ENCODE peak calls at places on chromosome 7, in ten cellular contexts. One of them, this sample, is unnamed.

GRCh38 chr7:158424531-158424930 is 163.1 kb downstream of the PTPRN2 start:
- DNase-seq in uterus: no peak
- DNase-seq in coronary artery: no peak
- DNase-seq in HCEC 1CT: no peak
- DNase-seq in CD8-positive, alpha-beta T cell: no peak
- DNase-seq in NCI-H1092: no peak
- DNase-seq in myocyte: no peak
- DNase-seq in C1 segment of cervical spinal cord: no peak
- DNase-seq in T-helper 2 cell: no peak
- DNase-seq in Right ventricle myocardium inferior: no peak
- DNase-seq in this sample: no peak

GRCh38 chr7:102942883-102943261 is 30.1 kb downstream of the LRRC17 start:
- DNase-seq in uterus: no peak
- DNase-seq in coronary artery: no peak
- DNase-seq in HCEC 1CT: no peak
- DNase-seq in CD8-positive, alpha-beta T cell: no peak
- DNase-seq in NCI-H1092: no peak
- DNase-seq in myocyte: no peak
- DNase-seq in C1 segment of cervical spinal cord: no peak
- DNase-seq in T-helper 2 cell: no peak
- DNase-seq in Right ventricle myocardium inferior: no peak
- DNase-seq in this sample: no peak

GRCh38 chr7:85175217-85175616 is 11.6 kb downstream of the SEMA3D start:
- DNase-seq in uterus: no peak
- DNase-seq in coronary artery: no peak
- DNase-seq in HCEC 1CT: no peak
- DNase-seq in CD8-positive, alpha-beta T cell: no peak
- DNase-seq in NCI-H1092: no peak
- DNase-seq in myocyte: no peak
- DNase-seq in C1 segment of cervical spinal cord: no peak
- DNase-seq in T-helper 2 cell: no peak
- DNase-seq in Right ventricle myocardium inferior: no peak
- DNase-seq in this sample: peak

GRCh38 chr7:100397336-100398081 is 24.2 kb downstream of the PILRA start:
- DNase-seq in uterus: no peak
- DNase-seq in coronary artery: no peak
- DNase-seq in HCEC 1CT: no peak
- DNase-seq in CD8-positive, alpha-beta T cell: no peak
- DNase-seq in NCI-H1092: no peak
- DNase-seq in myocyte: no peak
- DNase-seq in C1 segment of cervical spinal cord: no peak
- DNase-seq in T-helper 2 cell: no peak
- DNase-seq in Right ventricle myocardium inferior: no peak
- DNase-seq in this sample: no peak

GRCh38 chr7:140899883-140900282 is 24.8 kb downstream of the BRAF start:
- DNase-seq in uterus: no peak
- DNase-seq in coronary artery: no peak
- DNase-seq in HCEC 1CT: no peak
- DNase-seq in CD8-positive, alpha-beta T cell: no peak
- DNase-seq in NCI-H1092: peak
- DNase-seq in myocyte: peak
- DNase-seq in C1 segment of cervical spinal cord: no peak
- DNase-seq in T-helper 2 cell: no peak
- DNase-seq in Right ventricle myocardium inferior: no peak
- DNase-seq in this sample: peak

GRCh38 chr7:6590645-6591110 is 857 bp downstream of the INTS15 start:
- DNase-seq in uterus: no peak
- DNase-seq in coronary artery: no peak
- DNase-seq in HCEC 1CT: no peak
- DNase-seq in CD8-positive, alpha-beta T cell: no peak
- DNase-seq in NCI-H1092: no peak
- DNase-seq in myocyte: peak
- DNase-seq in C1 segment of cervical spinal cord: no peak
- DNase-seq in T-helper 2 cell: no peak
- DNase-seq in Right ventricle myocardium inferior: no peak
- DNase-seq in this sample: no peak

GRCh38 chr7:142873281-142873784 is 12.2 kb downstream of the TRPV6 start:
- DNase-seq in uterus: no peak
- DNase-seq in coronary artery: peak
- DNase-seq in HCEC 1CT: no peak
- DNase-seq in CD8-positive, alpha-beta T cell: no peak
- DNase-seq in NCI-H1092: no peak
- DNase-seq in myocyte: no peak
- DNase-seq in C1 segment of cervical spinal cord: no peak
- DNase-seq in T-helper 2 cell: no peak
- DNase-seq in Right ventricle myocardium inferior: no peak
- DNase-seq in this sample: no peak

GRCh38 chr7:51058764-51059163 is 257.8 kb downstream of the COBL start:
- DNase-seq in uterus: no peak
- DNase-seq in coronary artery: no peak
- DNase-seq in HCEC 1CT: no peak
- DNase-seq in CD8-positive, alpha-beta T cell: no peak
- DNase-seq in NCI-H1092: no peak
- DNase-seq in myocyte: no peak
- DNase-seq in C1 segment of cervical spinal cord: no peak
- DNase-seq in T-helper 2 cell: no peak
- DNase-seq in Right ventricle myocardium inferior: no peak
- DNase-seq in this sample: no peak

GRCh38 chr7:30708412-30708811 is 26.2 kb upstream of the CRHR2 start:
- DNase-seq in uterus: no peak
- DNase-seq in coronary artery: no peak
- DNase-seq in HCEC 1CT: no peak
- DNase-seq in CD8-positive, alpha-beta T cell: no peak
- DNase-seq in NCI-H1092: no peak
- DNase-seq in myocyte: no peak
- DNase-seq in C1 segment of cervical spinal cord: no peak
- DNase-seq in T-helper 2 cell: no peak
- DNase-seq in Right ventricle myocardium inferior: no peak
- DNase-seq in this sample: no peak

GRCh38 chr7:82507365-82507975 is 63.9 kb upstream of the CACNA2D1 start:
- DNase-seq in uterus: no peak
- DNase-seq in coronary artery: no peak
- DNase-seq in HCEC 1CT: no peak
- DNase-seq in CD8-positive, alpha-beta T cell: no peak
- DNase-seq in NCI-H1092: no peak
- DNase-seq in myocyte: no peak
- DNase-seq in C1 segment of cervical spinal cord: no peak
- DNase-seq in T-helper 2 cell: no peak
- DNase-seq in Right ventricle myocardium inferior: no peak
- DNase-seq in this sample: no peak

GRCh38 chr7:152383341-152384234 is 52.2 kb downstream of the KMT2C start:
- DNase-seq in uterus: no peak
- DNase-seq in coronary artery: no peak
- DNase-seq in HCEC 1CT: peak
- DNase-seq in CD8-positive, alpha-beta T cell: no peak
- DNase-seq in NCI-H1092: no peak
- DNase-seq in myocyte: no peak
- DNase-seq in C1 segment of cervical spinal cord: no peak
- DNase-seq in T-helper 2 cell: no peak
- DNase-seq in Right ventricle myocardium inferior: no peak
- DNase-seq in this sample: peak

GRCh38 chr7:142614116-142614515 is 135.2 kb upstream of the PRSS1 start:
- DNase-seq in uterus: no peak
- DNase-seq in coronary artery: no peak
- DNase-seq in HCEC 1CT: peak
- DNase-seq in CD8-positive, alpha-beta T cell: no peak
- DNase-seq in NCI-H1092: no peak
- DNase-seq in myocyte: no peak
- DNase-seq in C1 segment of cervical spinal cord: no peak
- DNase-seq in T-helper 2 cell: no peak
- DNase-seq in Right ventricle myocardium inferior: no peak
- DNase-seq in this sample: no peak

GRCh38 chr7:94289071-94289470 is 105.6 kb upstream of the COL1A2 start:
- DNase-seq in uterus: peak
- DNase-seq in coronary artery: no peak
- DNase-seq in HCEC 1CT: peak
- DNase-seq in CD8-positive, alpha-beta T cell: no peak
- DNase-seq in NCI-H1092: peak
- DNase-seq in myocyte: peak
- DNase-seq in C1 segment of cervical spinal cord: no peak
- DNase-seq in T-helper 2 cell: no peak
- DNase-seq in Right ventricle myocardium inferior: no peak
- DNase-seq in this sample: peak

GRCh38 chr7:106770191-106770590 is 94.9 kb upstream of the PIK3CG start:
- DNase-seq in uterus: no peak
- DNase-seq in coronary artery: no peak
- DNase-seq in HCEC 1CT: peak
- DNase-seq in CD8-positive, alpha-beta T cell: no peak
- DNase-seq in NCI-H1092: no peak
- DNase-seq in myocyte: peak
- DNase-seq in C1 segment of cervical spinal cord: no peak
- DNase-seq in T-helper 2 cell: no peak
- DNase-seq in Right ventricle myocardium inferior: no peak
- DNase-seq in this sample: peak

GRCh38 chr7:27211084-27211446 is 11.2 kb upstream of the HOXA13 start:
- DNase-seq in uterus: no peak
- DNase-seq in coronary artery: no peak
- DNase-seq in HCEC 1CT: no peak
- DNase-seq in CD8-positive, alpha-beta T cell: no peak
- DNase-seq in NCI-H1092: no peak
- DNase-seq in myocyte: no peak
- DNase-seq in C1 segment of cervical spinal cord: no peak
- DNase-seq in T-helper 2 cell: no peak
- DNase-seq in Right ventricle myocardium inferior: no peak
- DNase-seq in this sample: no peak

GRCh38 chr7:24978837-24979469 is 1.0 kb downstream of the OSBPL3 start:
- DNase-seq in uterus: no peak
- DNase-seq in coronary artery: no peak
- DNase-seq in HCEC 1CT: no peak
- DNase-seq in CD8-positive, alpha-beta T cell: peak
- DNase-seq in NCI-H1092: no peak
- DNase-seq in myocyte: peak
- DNase-seq in C1 segment of cervical spinal cord: no peak
- DNase-seq in T-helper 2 cell: no peak
- DNase-seq in Right ventricle myocardium inferior: peak
- DNase-seq in this sample: peak

GRCh38 chr7:148701414-148701813 is 2.7 kb downstream of the CUL1 start:
- DNase-seq in uterus: no peak
- DNase-seq in coronary artery: no peak
- DNase-seq in HCEC 1CT: peak
- DNase-seq in CD8-positive, alpha-beta T cell: no peak
- DNase-seq in NCI-H1092: no peak
- DNase-seq in myocyte: peak
- DNase-seq in C1 segment of cervical spinal cord: no peak
- DNase-seq in T-helper 2 cell: no peak
- DNase-seq in Right ventricle myocardium inferior: no peak
- DNase-seq in this sample: peak

GRCh38 chr7:40324889-40325288 is 190.1 kb downstream of the SUGCT start:
- DNase-seq in uterus: no peak
- DNase-seq in coronary artery: no peak
- DNase-seq in HCEC 1CT: no peak
- DNase-seq in CD8-positive, alpha-beta T cell: no peak
- DNase-seq in NCI-H1092: no peak
- DNase-seq in myocyte: no peak
- DNase-seq in C1 segment of cervical spinal cord: no peak
- DNase-seq in T-helper 2 cell: no peak
- DNase-seq in Right ventricle myocardium inferior: no peak
- DNase-seq in this sample: no peak

GRCh38 chr7:130141161-130141857 is 63.9 kb downstream of the TMEM209 start:
- DNase-seq in uterus: peak
- DNase-seq in coronary artery: no peak
- DNase-seq in HCEC 1CT: peak
- DNase-seq in CD8-positive, alpha-beta T cell: no peak
- DNase-seq in NCI-H1092: no peak
- DNase-seq in myocyte: no peak
- DNase-seq in C1 segment of cervical spinal cord: no peak
- DNase-seq in T-helper 2 cell: peak
- DNase-seq in Right ventricle myocardium inferior: peak
- DNase-seq in this sample: peak

GRCh38 chr7:44212581-44213184 is 11.9 kb downstream of the YKT6 start:
- DNase-seq in uterus: no peak
- DNase-seq in coronary artery: no peak
- DNase-seq in HCEC 1CT: no peak
- DNase-seq in CD8-positive, alpha-beta T cell: no peak
- DNase-seq in NCI-H1092: no peak
- DNase-seq in myocyte: peak
- DNase-seq in C1 segment of cervical spinal cord: no peak
- DNase-seq in T-helper 2 cell: no peak
- DNase-seq in Right ventricle myocardium inferior: no peak
- DNase-seq in this sample: no peak

GRCh38 chr7:73973091-73973490 is 54.9 kb upstream of the ELN start:
- DNase-seq in uterus: no peak
- DNase-seq in coronary artery: no peak
- DNase-seq in HCEC 1CT: no peak
- DNase-seq in CD8-positive, alpha-beta T cell: no peak
- DNase-seq in NCI-H1092: no peak
- DNase-seq in myocyte: no peak
- DNase-seq in C1 segment of cervical spinal cord: no peak
- DNase-seq in T-helper 2 cell: no peak
- DNase-seq in Right ventricle myocardium inferior: no peak
- DNase-seq in this sample: no peak

GRCh38 chr7:106369349-106369748 is 84.6 kb upstream of the NAMPT start:
- DNase-seq in uterus: peak
- DNase-seq in coronary artery: no peak
- DNase-seq in HCEC 1CT: peak
- DNase-seq in CD8-positive, alpha-beta T cell: no peak
- DNase-seq in NCI-H1092: no peak
- DNase-seq in myocyte: peak
- DNase-seq in C1 segment of cervical spinal cord: no peak
- DNase-seq in T-helper 2 cell: no peak
- DNase-seq in Right ventricle myocardium inferior: no peak
- DNase-seq in this sample: peak

GRCh38 chr7:31087351-31087750 is 35.2 kb downstream of the ADCYAP1R1 start:
- DNase-seq in uterus: no peak
- DNase-seq in coronary artery: no peak
- DNase-seq in HCEC 1CT: no peak
- DNase-seq in CD8-positive, alpha-beta T cell: no peak
- DNase-seq in NCI-H1092: no peak
- DNase-seq in myocyte: no peak
- DNase-seq in C1 segment of cervical spinal cord: no peak
- DNase-seq in T-helper 2 cell: no peak
- DNase-seq in Right ventricle myocardium inferior: no peak
- DNase-seq in this sample: no peak

GRCh38 chr7:29843106-29843505 is 36.8 kb downstream of the WIPF3 start:
- DNase-seq in uterus: no peak
- DNase-seq in coronary artery: no peak
- DNase-seq in HCEC 1CT: no peak
- DNase-seq in CD8-positive, alpha-beta T cell: no peak
- DNase-seq in NCI-H1092: peak
- DNase-seq in myocyte: no peak
- DNase-seq in C1 segment of cervical spinal cord: no peak
- DNase-seq in T-helper 2 cell: no peak
- DNase-seq in Right ventricle myocardium inferior: no peak
- DNase-seq in this sample: no peak

GRCh38 chr7:27147211-27148030 is at the start of gene HOXA6:
- DNase-seq in uterus: peak
- DNase-seq in coronary artery: peak
- DNase-seq in HCEC 1CT: peak
- DNase-seq in CD8-positive, alpha-beta T cell: no peak
- DNase-seq in NCI-H1092: no peak
- DNase-seq in myocyte: no peak
- DNase-seq in C1 segment of cervical spinal cord: no peak
- DNase-seq in T-helper 2 cell: no peak
- DNase-seq in Right ventricle myocardium inferior: no peak
- DNase-seq in this sample: no peak

GRCh38 chr7:40544277-40544723 is 409.5 kb downstream of the SUGCT start:
- DNase-seq in uterus: no peak
- DNase-seq in coronary artery: no peak
- DNase-seq in HCEC 1CT: no peak
- DNase-seq in CD8-positive, alpha-beta T cell: no peak
- DNase-seq in NCI-H1092: no peak
- DNase-seq in myocyte: no peak
- DNase-seq in C1 segment of cervical spinal cord: no peak
- DNase-seq in T-helper 2 cell: no peak
- DNase-seq in Right ventricle myocardium inferior: peak
- DNase-seq in this sample: no peak

GRCh38 chr7:94481246-94481645 is 28.4 kb upstream of the CASD1 start:
- DNase-seq in uterus: no peak
- DNase-seq in coronary artery: no peak
- DNase-seq in HCEC 1CT: no peak
- DNase-seq in CD8-positive, alpha-beta T cell: no peak
- DNase-seq in NCI-H1092: no peak
- DNase-seq in myocyte: no peak
- DNase-seq in C1 segment of cervical spinal cord: no peak
- DNase-seq in T-helper 2 cell: no peak
- DNase-seq in Right ventricle myocardium inferior: no peak
- DNase-seq in this sample: no peak

GRCh38 chr7:151560243-151560642 is 40.5 kb upstream of the RHEB start:
- DNase-seq in uterus: no peak
- DNase-seq in coronary artery: no peak
- DNase-seq in HCEC 1CT: no peak
- DNase-seq in CD8-positive, alpha-beta T cell: no peak
- DNase-seq in NCI-H1092: no peak
- DNase-seq in myocyte: no peak
- DNase-seq in C1 segment of cervical spinal cord: no peak
- DNase-seq in T-helper 2 cell: no peak
- DNase-seq in Right ventricle myocardium inferior: no peak
- DNase-seq in this sample: no peak

This sample was measured in fibroblast of lung.